ENCODE peak calls at places on chromosomes 2 and 18, in four cellular contexts. One of them, this sample, is unnamed.

GRCh38 chr2:68330691-68331090 is 10.9 kb upstream of the CNRIP1 start:
- DNase-seq in fibroblast of the aortic adventitia: no peak
- DNase-seq in transverse colon: no peak
- DNase-seq in neural crest cell: no peak
- DNase-seq in this sample: no peak

GRCh38 chr2:151886235-151886634 is 58.0 kb upstream of the ARL5A start:
- DNase-seq in neural crest cell: no peak
- DNase-seq in fibroblast of the aortic adventitia: no peak
- DNase-seq in transverse colon: no peak
- DNase-seq in this sample: no peak

GRCh38 chr2:30115141-30115980 is 31.4 kb upstream of the YPEL5 start:
- DNase-seq in neural crest cell: peak
- DNase-seq in transverse colon: peak
- DNase-seq in fibroblast of the aortic adventitia: peak
- DNase-seq in this sample: peak

GRCh38 chr18:21289843-21290242 is 47.8 kb downstream of the GREB1L start:
- DNase-seq in transverse colon: no peak
- DNase-seq in fibroblast of the aortic adventitia: no peak
- DNase-seq in neural crest cell: no peak
- DNase-seq in this sample: no peak

GRCh38 chr2:88059979-88060906 is 4.7 kb upstream of the KRCC1 start:
- DNase-seq in neural crest cell: no peak
- DNase-seq in fibroblast of the aortic adventitia: peak
- DNase-seq in transverse colon: no peak
- DNase-seq in this sample: no peak

GRCh38 chr2:23692263-23692662 is 234.7 kb downstream of the ATAD2B start:
- DNase-seq in neural crest cell: no peak
- DNase-seq in transverse colon: no peak
- DNase-seq in fibroblast of the aortic adventitia: no peak
- DNase-seq in this sample: no peak

GRCh38 chr2:202187570-202187969 is 50.8 kb downstream of the SUMO1 start:
- DNase-seq in neural crest cell: no peak
- DNase-seq in fibroblast of the aortic adventitia: no peak
- DNase-seq in transverse colon: no peak
- DNase-seq in this sample: no peak

GRCh38 chr2:33215983-33216382 is 260.5 kb upstream of the RASGRP3 start:
- DNase-seq in fibroblast of the aortic adventitia: no peak
- DNase-seq in neural crest cell: no peak
- DNase-seq in transverse colon: no peak
- DNase-seq in this sample: no peak

GRCh38 chr2:111948832-111949231 is 50.4 kb downstream of the MERTK start:
- DNase-seq in transverse colon: no peak
- DNase-seq in fibroblast of the aortic adventitia: no peak
- DNase-seq in neural crest cell: no peak
- DNase-seq in this sample: no peak

GRCh38 chr2:199309973-199310372 is 147.8 kb downstream of the SATB2 start:
- DNase-seq in neural crest cell: peak
- DNase-seq in transverse colon: no peak
- DNase-seq in fibroblast of the aortic adventitia: no peak
- DNase-seq in this sample: no peak

GRCh38 chr2:64326578-64327050 is 127.3 kb upstream of the LGALSL start:
- DNase-seq in fibroblast of the aortic adventitia: no peak
- DNase-seq in neural crest cell: no peak
- DNase-seq in transverse colon: no peak
- DNase-seq in this sample: no peak

GRCh38 chr18:30675905-30676620 is 366.5 kb downstream of the DSC3 start:
- DNase-seq in transverse colon: no peak
- DNase-seq in fibroblast of the aortic adventitia: no peak
- DNase-seq in neural crest cell: no peak
- DNase-seq in this sample: no peak

GRCh38 chr2:217816396-217816869 is 186.4 kb downstream of the TNS1 start:
- DNase-seq in fibroblast of the aortic adventitia: no peak
- DNase-seq in neural crest cell: no peak
- DNase-seq in transverse colon: no peak
- DNase-seq in this sample: no peak

GRCh38 chr18:39604836-39605235 is 2039.2 kb upstream of the CELF4 start:
- DNase-seq in fibroblast of the aortic adventitia: peak
- DNase-seq in transverse colon: no peak
- DNase-seq in neural crest cell: no peak
- DNase-seq in this sample: no peak

GRCh38 chr18:61308795-61309393 is 24.3 kb upstream of the CDH20 start:
- DNase-seq in transverse colon: no peak
- DNase-seq in neural crest cell: no peak
- DNase-seq in fibroblast of the aortic adventitia: no peak
- DNase-seq in this sample: no peak

GRCh38 chr2:213834746-213835145 is 550.5 kb downstream of the SPAG16 start:
- DNase-seq in neural crest cell: no peak
- DNase-seq in transverse colon: no peak
- DNase-seq in fibroblast of the aortic adventitia: peak
- DNase-seq in this sample: no peak

GRCh38 chr18:67081866-67082265 is 434.7 kb downstream of the DSEL start:
- DNase-seq in transverse colon: no peak
- DNase-seq in fibroblast of the aortic adventitia: no peak
- DNase-seq in neural crest cell: no peak
- DNase-seq in this sample: no peak

GRCh38 chr2:46669996-46670793 is 190.8 kb downstream of the TMEM247 start:
- DNase-seq in transverse colon: no peak
- DNase-seq in fibroblast of the aortic adventitia: peak
- DNase-seq in neural crest cell: no peak
- DNase-seq in this sample: no peak

GRCh38 chr2:10845640-10846039 is 33.1 kb upstream of the PDIA6 start:
- DNase-seq in transverse colon: no peak
- DNase-seq in neural crest cell: no peak
- DNase-seq in fibroblast of the aortic adventitia: no peak
- DNase-seq in this sample: no peak

GRCh38 chr2:46521215-46521683 is 41.9 kb downstream of the TMEM247 start:
- DNase-seq in fibroblast of the aortic adventitia: peak
- DNase-seq in neural crest cell: no peak
- DNase-seq in transverse colon: peak
- DNase-seq in this sample: no peak

GRCh38 chr2:217666338-217666737 is 336.5 kb downstream of the TNS1 start:
- DNase-seq in fibroblast of the aortic adventitia: peak
- DNase-seq in neural crest cell: no peak
- DNase-seq in transverse colon: no peak
- DNase-seq in this sample: no peak

GRCh38 chr2:46876741-46877384 is 38.7 kb downstream of the MCFD2 start:
- DNase-seq in fibroblast of the aortic adventitia: peak
- DNase-seq in neural crest cell: no peak
- DNase-seq in transverse colon: peak
- DNase-seq in this sample: no peak

GRCh38 chr2:230902180-230902899 is 22.7 kb downstream of the GPR55 start:
- DNase-seq in neural crest cell: peak
- DNase-seq in transverse colon: peak
- DNase-seq in fibroblast of the aortic adventitia: peak
- DNase-seq in this sample: peak

GRCh38 chr2:169696381-169696780 is 2.1 kb downstream of the PHOSPHO2 start:
- DNase-seq in fibroblast of the aortic adventitia: no peak
- DNase-seq in transverse colon: no peak
- DNase-seq in neural crest cell: no peak
- DNase-seq in this sample: no peak

GRCh38 chr2:169690958-169691357 is 3.2 kb downstream of the CFAP210 start:
- DNase-seq in neural crest cell: no peak
- DNase-seq in fibroblast of the aortic adventitia: no peak
- DNase-seq in transverse colon: no peak
- DNase-seq in this sample: no peak

GRCh38 chr2:169694113-169694893 is at the start of the genes CFAP210 and PHOSPHO2:
- DNase-seq in transverse colon: peak
- DNase-seq in neural crest cell: peak
- DNase-seq in fibroblast of the aortic adventitia: peak
- DNase-seq in this sample: peak

GRCh38 chr2:169694894-169695260 is 608 bp downstream of the PHOSPHO2 start:
- DNase-seq in neural crest cell: no peak
- DNase-seq in transverse colon: no peak
- DNase-seq in fibroblast of the aortic adventitia: no peak
- DNase-seq in this sample: no peak

DNA sequence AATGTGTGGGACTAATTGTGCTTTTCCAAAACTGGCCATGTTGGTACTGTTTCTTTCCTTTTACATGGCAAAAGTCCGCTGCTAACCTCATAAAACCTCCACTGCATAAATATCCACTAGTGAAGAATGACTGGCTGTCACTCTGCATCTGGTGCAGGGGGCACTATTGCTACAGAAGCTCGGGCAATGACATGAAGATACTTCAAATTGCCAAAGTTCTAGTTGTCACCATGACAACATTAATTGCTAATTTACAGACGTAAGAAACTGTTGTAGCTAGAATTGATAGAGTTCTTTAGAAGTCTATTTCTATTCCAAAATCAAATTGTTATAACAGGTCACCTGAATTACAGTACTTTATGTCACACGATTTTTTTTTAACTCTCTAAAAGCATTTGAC is 861 bp downstream of the CFAP210 start:
- DNase-seq in transverse colon: no peak
- DNase-seq in neural crest cell: no peak
- DNase-seq in fibroblast of the aortic adventitia: no peak
- DNase-seq in this sample: no peak
- TF ChIP-seq CTCF in transverse colon: no peak
- TF ChIP-seq CTCF in neural crest cell: no peak
- TF ChIP-seq CTCF in fibroblast of the aortic adventitia: no peak
- TF ChIP-seq CTCF in this sample: no peak

GRCh38 chr2:221567809-221568208 is 4.3 kb downstream of the EPHA4 start:
- DNase-seq in transverse colon: no peak
- DNase-seq in fibroblast of the aortic adventitia: no peak
- DNase-seq in neural crest cell: no peak
- DNase-seq in this sample: no peak
- TF ChIP-seq CTCF in transverse colon: no peak
- TF ChIP-seq CTCF in fibroblast of the aortic adventitia: no peak
- TF ChIP-seq CTCF in neural crest cell: no peak
- TF ChIP-seq CTCF in this sample: no peak

DNA sequence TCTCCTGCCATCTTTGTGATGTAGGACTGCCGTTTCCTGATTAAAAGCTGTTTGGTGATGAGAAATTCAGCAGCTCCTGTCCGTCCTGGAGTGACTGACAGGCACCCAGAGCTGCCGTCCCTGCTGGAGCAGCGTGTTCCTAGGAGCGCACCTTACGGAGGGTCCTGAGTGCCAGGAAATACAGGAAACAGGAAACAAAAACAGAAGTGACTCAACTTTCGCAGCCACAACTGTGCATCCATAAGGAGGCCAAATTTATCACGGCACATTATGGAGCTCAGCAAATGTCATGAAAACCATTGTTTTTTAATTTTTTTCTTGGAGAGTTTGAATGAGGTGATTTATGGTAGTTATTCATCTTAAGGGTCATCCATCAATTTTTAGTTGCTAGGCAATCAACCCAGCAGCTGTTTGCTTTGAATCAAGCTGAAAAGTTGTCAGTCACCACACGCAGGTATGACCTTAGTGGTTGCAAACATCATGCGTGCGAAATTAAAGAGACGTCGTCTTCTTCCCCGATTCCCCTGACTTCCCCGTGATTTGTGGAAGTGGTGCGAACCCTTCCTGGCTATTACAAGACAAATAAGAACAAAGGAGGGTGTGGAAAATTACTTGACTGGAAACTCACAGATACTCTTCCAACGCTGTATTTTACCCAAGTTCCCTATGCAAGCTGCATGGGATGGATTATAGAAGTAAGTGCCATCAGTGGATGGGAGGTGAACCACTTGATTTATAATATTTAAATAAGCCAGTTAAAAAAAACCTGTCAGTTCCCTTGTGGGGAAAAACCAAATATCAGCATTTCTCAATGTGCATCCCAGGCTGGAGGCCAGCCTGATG is 19.8 kb downstream of the TSHZ1 start:
- DNase-seq in transverse colon: no peak
- DNase-seq in fibroblast of the aortic adventitia: no peak
- DNase-seq in neural crest cell: no peak
- DNase-seq in this sample: no peak
- TF ChIP-seq CTCF in transverse colon: no peak
- TF ChIP-seq CTCF in fibroblast of the aortic adventitia: no peak
- TF ChIP-seq CTCF in neural crest cell: no peak
- TF ChIP-seq CTCF in this sample: no peak

DNA sequence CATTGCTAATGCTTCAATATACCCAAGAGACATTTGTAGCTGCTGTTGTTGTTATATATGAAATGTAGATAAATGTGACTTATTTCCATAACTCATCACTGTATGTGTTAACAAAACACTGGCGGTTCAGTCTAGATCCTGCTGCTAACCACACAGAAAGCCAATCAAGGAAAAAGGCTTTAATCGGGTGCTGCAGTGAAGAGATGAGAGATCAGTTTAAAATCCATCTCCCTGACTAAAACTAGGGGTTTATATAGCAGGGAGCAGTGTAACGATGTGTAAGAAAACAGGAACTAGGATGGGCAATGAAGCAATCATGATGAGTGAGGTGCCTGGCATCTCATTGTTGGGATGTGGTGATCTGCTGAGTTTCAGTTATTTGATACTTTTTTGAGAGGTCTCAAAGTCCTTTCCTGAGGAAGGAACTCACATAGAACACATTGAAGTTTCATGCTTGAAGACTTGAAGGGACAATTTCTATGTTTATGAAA is 677.7 kb upstream of the CDH7 start:
- DNase-seq in fibroblast of the aortic adventitia: no peak
- DNase-seq in transverse colon: no peak
- DNase-seq in neural crest cell: no peak
- DNase-seq in this sample: no peak
- TF ChIP-seq CTCF in fibroblast of the aortic adventitia: no peak
- TF ChIP-seq CTCF in transverse colon: no peak
- TF ChIP-seq CTCF in neural crest cell: no peak
- TF ChIP-seq CTCF in this sample: no peak

DNA sequence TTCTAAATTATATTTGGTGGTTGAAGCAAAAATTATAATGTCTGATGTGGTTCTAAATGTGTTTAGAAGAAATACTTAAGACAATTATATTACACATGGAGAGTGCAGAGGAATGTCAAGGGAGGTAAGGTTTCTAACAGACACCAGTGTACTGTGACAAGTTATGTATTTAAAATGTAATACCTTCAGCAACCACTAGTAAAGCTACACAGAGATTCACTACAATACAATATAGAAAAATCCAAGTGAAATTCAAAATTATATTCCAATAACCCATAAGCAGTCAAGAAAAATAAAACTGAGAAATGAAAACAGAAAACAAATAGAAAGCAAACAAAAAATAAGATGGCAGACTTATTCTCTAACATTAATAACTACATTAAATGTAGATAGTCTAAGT is 249.5 kb upstream of the KLHL14 start:
- DNase-seq in transverse colon: no peak
- DNase-seq in neural crest cell: no peak
- DNase-seq in fibroblast of the aortic adventitia: no peak
- DNase-seq in this sample: no peak
- TF ChIP-seq CTCF in transverse colon: peak
- TF ChIP-seq CTCF in neural crest cell: peak
- TF ChIP-seq CTCF in fibroblast of the aortic adventitia: peak
- TF ChIP-seq CTCF in this sample: peak

GRCh38 chr2:170716851-170717598 is 1.9 kb downstream of the SP5 start:
- DNase-seq in transverse colon: peak
- DNase-seq in fibroblast of the aortic adventitia: no peak
- DNase-seq in neural crest cell: peak
- DNase-seq in this sample: no peak
- TF ChIP-seq CTCF in transverse colon: peak
- TF ChIP-seq CTCF in fibroblast of the aortic adventitia: peak
- TF ChIP-seq CTCF in neural crest cell: peak
- TF ChIP-seq CTCF in this sample: peak

GRCh38 chr2:209426432-209426831 is 2.6 kb downstream of the MAP2 start:
- DNase-seq in fibroblast of the aortic adventitia: peak
- DNase-seq in transverse colon: no peak
- DNase-seq in neural crest cell: no peak
- DNase-seq in this sample: no peak

GRCh38 chr2:209422191-209422754 is 1.6 kb upstream of the MAP2 start:
- DNase-seq in transverse colon: no peak
- DNase-seq in fibroblast of the aortic adventitia: no peak
- DNase-seq in neural crest cell: no peak
- DNase-seq in this sample: no peak

GRCh38 chr2:209423562-209424541 is at the start of gene MAP2:
- DNase-seq in fibroblast of the aortic adventitia: peak
- DNase-seq in transverse colon: peak
- DNase-seq in neural crest cell: peak
- DNase-seq in this sample: peak

GRCh38 chr2:209425082-209426071 is 1.5 kb downstream of the MAP2 start:
- DNase-seq in fibroblast of the aortic adventitia: peak
- DNase-seq in neural crest cell: peak
- DNase-seq in transverse colon: no peak
- DNase-seq in this sample: no peak
- TF ChIP-seq CTCF in fibroblast of the aortic adventitia: peak
- TF ChIP-seq CTCF in neural crest cell: peak
- TF ChIP-seq CTCF in transverse colon: peak
- TF ChIP-seq CTCF in this sample: peak

This sample was measured in type B pancreatic cell.